ENCODE peak calls at places on chromosome 13, in nine cellular contexts. One of them, this sample, is unnamed. For H3K4me1, the result is how much of the 10 kb centered on the place peaks cover.

GRCh38 chr13:97413694-97414093 is 20.3 kb upstream of the RAP2A start:
- DNase-seq in NT2/D1: no peak
- DNase-seq in heart right ventricle: no peak
- DNase-seq in upper lobe of right lung: no peak
- DNase-seq in uterus: no peak
- DNase-seq in thoracic aorta: no peak
- DNase-seq in left ventricle myocardium inferior: no peak
- DNase-seq in neuronal stem cell: no peak
- DNase-seq in IMR-90: no peak
- DNase-seq in this sample: no peak

GRCh38 chr13:108154421-108154858 is 60.9 kb downstream of the LIG4 start:
- DNase-seq in NT2/D1: no peak
- DNase-seq in heart right ventricle: no peak
- DNase-seq in upper lobe of right lung: no peak
- DNase-seq in uterus: no peak
- DNase-seq in thoracic aorta: no peak
- DNase-seq in left ventricle myocardium inferior: no peak
- DNase-seq in neuronal stem cell: no peak
- DNase-seq in IMR-90: no peak
- DNase-seq in this sample: no peak

GRCh38 chr13:35876601-35877000 is 254.6 kb downstream of the DCLK1 start:
- DNase-seq in NT2/D1: no peak
- DNase-seq in heart right ventricle: no peak
- DNase-seq in upper lobe of right lung: no peak
- DNase-seq in uterus: no peak
- DNase-seq in thoracic aorta: no peak
- DNase-seq in left ventricle myocardium inferior: no peak
- DNase-seq in neuronal stem cell: no peak
- DNase-seq in IMR-90: no peak
- DNase-seq in this sample: no peak

GRCh38 chr13:26442541-26442940 is 114.9 kb upstream of the WASF3 start:
- DNase-seq in NT2/D1: no peak
- DNase-seq in heart right ventricle: no peak
- DNase-seq in upper lobe of right lung: no peak
- DNase-seq in uterus: no peak
- DNase-seq in thoracic aorta: no peak
- DNase-seq in left ventricle myocardium inferior: no peak
- DNase-seq in neuronal stem cell: no peak
- DNase-seq in IMR-90: peak
- DNase-seq in this sample: no peak

GRCh38 chr13:19818223-19818842 is 35.6 kb upstream of the PSPC1 start:
- DNase-seq in NT2/D1: peak
- DNase-seq in heart right ventricle: peak
- DNase-seq in upper lobe of right lung: peak
- DNase-seq in uterus: peak
- DNase-seq in thoracic aorta: no peak
- DNase-seq in left ventricle myocardium inferior: peak
- DNase-seq in neuronal stem cell: peak
- DNase-seq in IMR-90: no peak
- DNase-seq in this sample: no peak

GRCh38 chr13:97225533-97225932 is 3.4 kb downstream of the MBNL2 start:
- DNase-seq in NT2/D1: no peak
- DNase-seq in heart right ventricle: no peak
- DNase-seq in upper lobe of right lung: no peak
- DNase-seq in uterus: no peak
- DNase-seq in thoracic aorta: no peak
- DNase-seq in left ventricle myocardium inferior: no peak
- DNase-seq in neuronal stem cell: no peak
- DNase-seq in IMR-90: no peak
- DNase-seq in this sample: no peak

GRCh38 chr13:22744688-22745452 is 435.9 kb upstream of the SGCG start:
- DNase-seq in NT2/D1: no peak
- DNase-seq in heart right ventricle: no peak
- DNase-seq in upper lobe of right lung: no peak
- DNase-seq in uterus: no peak
- DNase-seq in thoracic aorta: no peak
- DNase-seq in left ventricle myocardium inferior: no peak
- DNase-seq in neuronal stem cell: no peak
- DNase-seq in IMR-90: no peak
- DNase-seq in this sample: no peak

GRCh38 chr13:83992566-83993358 is 110.5 kb upstream of the SLITRK1 start:
- DNase-seq in NT2/D1: no peak
- DNase-seq in heart right ventricle: no peak
- DNase-seq in upper lobe of right lung: no peak
- DNase-seq in uterus: no peak
- DNase-seq in thoracic aorta: no peak
- DNase-seq in left ventricle myocardium inferior: no peak
- DNase-seq in neuronal stem cell: no peak
- DNase-seq in IMR-90: no peak
- DNase-seq in this sample: no peak

GRCh38 chr13:29969286-29969685 is 118.9 kb upstream of the UBL3 start:
- DNase-seq in NT2/D1: no peak
- DNase-seq in heart right ventricle: no peak
- DNase-seq in upper lobe of right lung: no peak
- DNase-seq in uterus: peak
- DNase-seq in thoracic aorta: no peak
- DNase-seq in left ventricle myocardium inferior: no peak
- DNase-seq in neuronal stem cell: no peak
- DNase-seq in IMR-90: peak
- DNase-seq in this sample: no peak

GRCh38 chr13:46553521-46553885 is 533 bp downstream of the LRCH1 start:
- DNase-seq in NT2/D1: no peak
- DNase-seq in heart right ventricle: no peak
- DNase-seq in upper lobe of right lung: peak
- DNase-seq in uterus: peak
- DNase-seq in thoracic aorta: no peak
- DNase-seq in left ventricle myocardium inferior: no peak
- DNase-seq in neuronal stem cell: no peak
- DNase-seq in IMR-90: no peak
- DNase-seq in this sample: peak

GRCh38 chr13:79481685-79482052 is 714 bp downstream of the NDFIP2 start:
- DNase-seq in NT2/D1: no peak
- DNase-seq in heart right ventricle: no peak
- DNase-seq in upper lobe of right lung: no peak
- DNase-seq in uterus: no peak
- DNase-seq in thoracic aorta: no peak
- DNase-seq in left ventricle myocardium inferior: no peak
- DNase-seq in neuronal stem cell: no peak
- DNase-seq in IMR-90: no peak
- DNase-seq in this sample: peak

GRCh38 chr13:83057119-83057518 is 825.2 kb downstream of the SLITRK1 start:
- DNase-seq in NT2/D1: no peak
- DNase-seq in heart right ventricle: no peak
- DNase-seq in upper lobe of right lung: no peak
- DNase-seq in uterus: no peak
- DNase-seq in thoracic aorta: no peak
- DNase-seq in left ventricle myocardium inferior: no peak
- DNase-seq in neuronal stem cell: no peak
- DNase-seq in IMR-90: peak
- DNase-seq in this sample: no peak

GRCh38 chr13:48234652-48235099 is 1.7 kb downstream of the ITM2B start:
- DNase-seq in NT2/D1: no peak
- DNase-seq in heart right ventricle: no peak
- DNase-seq in upper lobe of right lung: no peak
- DNase-seq in uterus: no peak
- DNase-seq in thoracic aorta: no peak
- DNase-seq in left ventricle myocardium inferior: no peak
- DNase-seq in neuronal stem cell: no peak
- DNase-seq in IMR-90: no peak
- DNase-seq in this sample: no peak

GRCh38 chr13:79723462-79724116 is 242.6 kb downstream of the NDFIP2 start:
- DNase-seq in NT2/D1: no peak
- DNase-seq in heart right ventricle: no peak
- DNase-seq in upper lobe of right lung: no peak
- DNase-seq in uterus: no peak
- DNase-seq in thoracic aorta: no peak
- DNase-seq in left ventricle myocardium inferior: no peak
- DNase-seq in neuronal stem cell: no peak
- DNase-seq in IMR-90: no peak
- DNase-seq in this sample: no peak

DNA sequence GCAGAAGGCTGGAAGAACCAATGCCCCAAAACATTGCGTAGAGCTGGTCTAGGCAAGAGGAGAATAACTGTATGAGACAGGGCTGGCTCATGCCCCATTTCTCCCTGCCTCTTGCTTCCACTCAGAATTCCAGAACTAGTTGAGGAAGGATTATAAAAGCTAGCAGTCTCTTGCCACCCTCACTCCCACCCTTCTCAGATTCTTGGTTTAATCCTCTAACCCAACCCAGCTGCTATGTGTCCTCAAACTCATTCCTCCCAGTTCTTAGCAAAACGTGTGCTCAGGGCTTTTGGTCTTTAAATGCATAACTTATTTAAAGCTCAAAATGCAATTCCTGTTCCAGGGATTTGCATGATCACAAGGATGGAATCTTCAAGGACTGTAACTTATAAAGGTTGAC is 466.2 kb downstream of the COG6 start:
- DNase-seq in NT2/D1: no peak
- DNase-seq in heart right ventricle: no peak
- DNase-seq in upper lobe of right lung: no peak
- DNase-seq in uterus: no peak
- DNase-seq in thoracic aorta: no peak
- DNase-seq in left ventricle myocardium inferior: no peak
- DNase-seq in neuronal stem cell: no peak
- DNase-seq in IMR-90: no peak
- DNase-seq in this sample: peak
- H3K4me1 ChIP-seq in NT2/D1: under half
- H3K4me1 ChIP-seq in heart right ventricle: under half
- H3K4me1 ChIP-seq in upper lobe of right lung: under half
- H3K4me1 ChIP-seq in uterus: under half
- H3K4me1 ChIP-seq in thoracic aorta: under half
- H3K4me1 ChIP-seq in left ventricle myocardium inferior: under half
- H3K4me1 ChIP-seq in neuronal stem cell: under half
- H3K4me1 ChIP-seq in IMR-90: under half
- H3K4me1 ChIP-seq in this sample: half or more

DNA sequence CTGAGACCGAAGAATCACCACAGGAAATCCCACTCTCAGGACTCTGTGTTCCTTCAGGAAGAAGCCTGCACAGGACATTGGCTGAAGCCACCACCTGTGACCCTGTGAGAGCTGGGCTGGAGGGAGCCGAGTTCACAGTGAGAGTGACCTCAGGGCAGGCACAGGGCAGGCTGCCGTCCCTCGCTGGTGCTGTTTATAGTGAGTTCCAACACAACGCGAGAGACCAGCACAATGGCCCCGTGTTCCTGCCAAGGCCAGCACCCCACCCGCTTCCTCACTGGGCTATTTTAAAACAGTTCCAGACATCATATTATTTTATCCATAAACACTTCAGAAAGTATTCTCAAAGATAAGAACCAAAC is 18.4 kb upstream of the GAS6 start:
- DNase-seq in NT2/D1: no peak
- DNase-seq in heart right ventricle: peak
- DNase-seq in upper lobe of right lung: no peak
- DNase-seq in uterus: peak
- DNase-seq in thoracic aorta: no peak
- DNase-seq in left ventricle myocardium inferior: peak
- DNase-seq in neuronal stem cell: no peak
- DNase-seq in IMR-90: no peak
- DNase-seq in this sample: no peak
- H3K4me1 ChIP-seq in NT2/D1: under half
- H3K4me1 ChIP-seq in heart right ventricle: half or more
- H3K4me1 ChIP-seq in upper lobe of right lung: under half
- H3K4me1 ChIP-seq in uterus: under half
- H3K4me1 ChIP-seq in thoracic aorta: under half
- H3K4me1 ChIP-seq in left ventricle myocardium inferior: half or more
- H3K4me1 ChIP-seq in neuronal stem cell: under half
- H3K4me1 ChIP-seq in IMR-90: under half
- H3K4me1 ChIP-seq in this sample: under half

GRCh38 chr13:98564204-98564603 is 12.7 kb downstream of the STK24 start:
- DNase-seq in NT2/D1: no peak
- DNase-seq in heart right ventricle: no peak
- DNase-seq in upper lobe of right lung: no peak
- DNase-seq in uterus: no peak
- DNase-seq in thoracic aorta: no peak
- DNase-seq in left ventricle myocardium inferior: no peak
- DNase-seq in neuronal stem cell: no peak
- DNase-seq in IMR-90: no peak
- DNase-seq in this sample: no peak
- H3K4me1 ChIP-seq in NT2/D1: under half
- H3K4me1 ChIP-seq in heart right ventricle: half or more
- H3K4me1 ChIP-seq in upper lobe of right lung: half or more
- H3K4me1 ChIP-seq in uterus: under half
- H3K4me1 ChIP-seq in thoracic aorta: under half
- H3K4me1 ChIP-seq in left ventricle myocardium inferior: half or more
- H3K4me1 ChIP-seq in neuronal stem cell: under half
- H3K4me1 ChIP-seq in IMR-90: under half
- H3K4me1 ChIP-seq in this sample: under half

GRCh38 chr13:87057807-87058520 is 613.2 kb upstream of the SLITRK5 start:
- DNase-seq in NT2/D1: no peak
- DNase-seq in heart right ventricle: no peak
- DNase-seq in upper lobe of right lung: no peak
- DNase-seq in uterus: no peak
- DNase-seq in thoracic aorta: no peak
- DNase-seq in left ventricle myocardium inferior: no peak
- DNase-seq in neuronal stem cell: no peak
- DNase-seq in IMR-90: peak
- DNase-seq in this sample: no peak

GRCh38 chr13:87058786-87059329 is 612.3 kb upstream of the SLITRK5 start:
- DNase-seq in NT2/D1: no peak
- DNase-seq in heart right ventricle: no peak
- DNase-seq in upper lobe of right lung: no peak
- DNase-seq in uterus: no peak
- DNase-seq in thoracic aorta: no peak
- DNase-seq in left ventricle myocardium inferior: no peak
- DNase-seq in neuronal stem cell: no peak
- DNase-seq in IMR-90: peak
- DNase-seq in this sample: no peak
- H3K4me1 ChIP-seq in NT2/D1: under half
- H3K4me1 ChIP-seq in heart right ventricle: under half
- H3K4me1 ChIP-seq in upper lobe of right lung: under half
- H3K4me1 ChIP-seq in uterus: under half
- H3K4me1 ChIP-seq in thoracic aorta: under half
- H3K4me1 ChIP-seq in left ventricle myocardium inferior: under half
- H3K4me1 ChIP-seq in neuronal stem cell: under half
- H3K4me1 ChIP-seq in IMR-90: under half
- H3K4me1 ChIP-seq in this sample: under half

GRCh38 chr13:73715114-73715909 is 418.9 kb downstream of the KLF12 start:
- DNase-seq in NT2/D1: no peak
- DNase-seq in heart right ventricle: no peak
- DNase-seq in upper lobe of right lung: peak
- DNase-seq in uterus: no peak
- DNase-seq in thoracic aorta: no peak
- DNase-seq in left ventricle myocardium inferior: no peak
- DNase-seq in neuronal stem cell: no peak
- DNase-seq in IMR-90: no peak
- DNase-seq in this sample: no peak
- H3K4me1 ChIP-seq in NT2/D1: under half
- H3K4me1 ChIP-seq in heart right ventricle: under half
- H3K4me1 ChIP-seq in upper lobe of right lung: under half
- H3K4me1 ChIP-seq in uterus: under half
- H3K4me1 ChIP-seq in thoracic aorta: under half
- H3K4me1 ChIP-seq in left ventricle myocardium inferior: under half
- H3K4me1 ChIP-seq in neuronal stem cell: under half
- H3K4me1 ChIP-seq in IMR-90: under half
- H3K4me1 ChIP-seq in this sample: under half

DNA sequence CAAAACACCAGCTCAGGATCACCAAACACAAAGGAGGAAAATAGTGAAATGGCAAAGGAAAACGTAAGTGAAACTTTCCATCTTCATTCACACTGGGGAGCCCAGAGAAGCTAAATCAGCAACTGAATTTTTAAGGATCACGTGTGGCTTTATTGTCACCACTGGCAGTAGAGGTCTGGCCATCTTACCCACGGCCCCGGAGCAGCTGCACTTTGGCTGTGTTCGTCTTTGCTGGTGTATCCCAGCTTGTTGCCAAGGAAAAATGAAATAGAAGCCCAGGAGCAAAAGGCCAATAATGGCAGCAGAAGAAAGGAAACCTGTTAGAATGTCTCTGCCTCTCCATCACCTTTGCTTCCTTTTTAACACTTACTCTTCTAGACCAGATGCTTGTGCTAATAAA is 274.7 kb downstream of the FOXO1 start:
- DNase-seq in NT2/D1: no peak
- DNase-seq in heart right ventricle: no peak
- DNase-seq in upper lobe of right lung: no peak
- DNase-seq in uterus: no peak
- DNase-seq in thoracic aorta: no peak
- DNase-seq in left ventricle myocardium inferior: no peak
- DNase-seq in neuronal stem cell: no peak
- DNase-seq in IMR-90: no peak
- DNase-seq in this sample: no peak
- H3K4me1 ChIP-seq in NT2/D1: under half
- H3K4me1 ChIP-seq in heart right ventricle: under half
- H3K4me1 ChIP-seq in upper lobe of right lung: under half
- H3K4me1 ChIP-seq in uterus: under half
- H3K4me1 ChIP-seq in thoracic aorta: under half
- H3K4me1 ChIP-seq in left ventricle myocardium inferior: under half
- H3K4me1 ChIP-seq in neuronal stem cell: under half
- H3K4me1 ChIP-seq in IMR-90: under half
- H3K4me1 ChIP-seq in this sample: under half

This sample was measured in HAP-1.